ENCODE peak calls at places on chromosomes 4 and X, in seven cellular contexts. F, P, N, D, K, S and R are unnamed samples.

GRCh38 chr4:138090145-138090917 is 151.8 kb downstream of the SLC7A11 start:
- DNase-seq in P (peak), N (peak), D (peak), S (peak), F (peak), K (peak), R (peak)

GRCh38 chr4:103364066-103364465 is 165.9 kb upstream of the CENPE start:
- DNase-seq in N (no peak), F (no peak), P (peak), D (no peak), K (no peak), S (peak), R (no peak)

GRCh38 chr4:15336410-15337184 is 91.2 kb upstream of the C1QTNF7 start:
- DNase-seq in D (peak), S (peak), K (peak), F (no peak), P (peak), N (no peak), R (peak)

GRCh38 chr4:8892556-8893226 is 21.1 kb upstream of the HMX1 start:
- DNase-seq in P (no peak), D (no peak), K (no peak), S (no peak), N (peak), F (no peak), R (no peak)

GRCh38 chrX:30620980-30621716 is 32.1 kb upstream of the GK start:
- DNase-seq in F (no peak), S (peak), K (peak), N (no peak), P (peak), D (peak), R (peak)

GRCh38 chr4:8159522-8160232 is 1.1 kb upstream of the ABLIM2 start:
- DNase-seq in P (peak), N (no peak), S (no peak), F (no peak), K (no peak), D (no peak), R (no peak)

GRCh38 chrX:40003071-40003981 is 94.4 kb downstream of the BCOR start:
- DNase-seq in P (no peak), K (peak), N (no peak), D (no peak), F (no peak), S (no peak), R (no peak)

GRCh38 chr4:40990202-40990898 is 224.0 kb downstream of the APBB2 start:
- DNase-seq in D (peak), S (peak), K (peak), N (no peak), P (peak), F (no peak), R (peak)

GRCh38 chr4:182144621-182145359 is 98.4 kb upstream of the TENM3 start:
- DNase-seq in S (peak), F (peak), P (peak), K (no peak), N (peak), D (peak), R (peak)

GRCh38 chr4:150033937-150034336 is 44.3 kb upstream of the DCLK2 start:
- DNase-seq in F (no peak), P (peak), N (no peak), K (peak), S (peak), D (no peak), R (peak)

GRCh38 chr4:24208691-24209090 is 318.8 kb upstream of the PPARGC1A start:
- DNase-seq in D (no peak), F (no peak), K (no peak), N (no peak), P (no peak), S (no peak), R (no peak)

GRCh38 chr4:98566491-98567008 is 91.9 kb downstream of the TSPAN5 start:
- DNase-seq in F (no peak), S (no peak), P (peak), N (no peak), D (no peak), K (peak), R (no peak)

GRCh38 chrX:119325456-119325855 is 73.7 kb upstream of the SLC25A43 start:
- DNase-seq in D (peak), S (peak), K (no peak), N (no peak), P (peak), F (no peak), R (peak)

GRCh38 chr4:14783011-14783877 is 219.0 kb upstream of the CPEB2 start:
- DNase-seq in K (peak), D (no peak), N (no peak), F (no peak), P (peak), S (peak), R (peak)

GRCh38 chr4:37160653-37161052 is 83.9 kb upstream of the NWD2 start:
- DNase-seq in K (no peak), F (no peak), D (no peak), N (no peak), S (no peak), P (no peak), R (no peak)

GRCh38 chr4:37896206-37896605 is 5.3 kb downstream of the TBC1D1 start:
- DNase-seq in S (no peak), D (no peak), F (no peak), N (no peak), P (no peak), K (no peak), R (no peak)

GRCh38 chrX:56932653-56933339 is 62.5 kb downstream of the SPIN3 start:
- DNase-seq in P (no peak), S (no peak), N (no peak), F (no peak), D (no peak), K (no peak), R (no peak)

GRCh38 chr4:74449571-74450297 is 4.8 kb downstream of the AREG start:
- DNase-seq in F (no peak), N (no peak), K (no peak), P (peak), S (peak), D (no peak), R (peak)

GRCh38 chr4:155935389-155935986 is 18.2 kb downstream of the CTSO start:
- DNase-seq in N (no peak), K (no peak), F (no peak), P (no peak), S (no peak), D (no peak), R (no peak)

GRCh38 chr4:158176776-158177175 is 4.0 kb upstream of the GASK1B start:
- DNase-seq in P (no peak), F (no peak), S (no peak), N (no peak), K (no peak), D (no peak), R (no peak)

GRCh38 chr4:128357286-128357685 is 69.7 kb upstream of the PGRMC2 start:
- DNase-seq in K (no peak), P (peak), N (no peak), S (no peak), F (no peak), D (no peak), R (no peak)